ENCODE peak calls at places on chromosome 3, in nine cellular contexts. One of them, this sample, is unnamed.

GRCh38 chr3:102736961-102737304 is 302.1 kb downstream of the ZPLD1 start:
- DNase-seq in Kasumi-1: no peak
- DNase-seq in AML-193: no peak
- DNase-seq in amniotic stem cell: no peak
- DNase-seq in neural crest cell: no peak
- DNase-seq in T-helper 17 cell: no peak
- DNase-seq in lung microvascular endothelial cell: no peak
- DNase-seq in HS-5: no peak
- DNase-seq in LHCN-M2: no peak
- DNase-seq in this sample: no peak

GRCh38 chr3:113677745-113678144 is 18.7 kb downstream of the USF3 start:
- DNase-seq in LHCN-M2: no peak
- DNase-seq in neural crest cell: no peak
- DNase-seq in amniotic stem cell: no peak
- DNase-seq in AML-193: no peak
- DNase-seq in HS-5: no peak
- DNase-seq in Kasumi-1: no peak
- DNase-seq in lung microvascular endothelial cell: no peak
- DNase-seq in T-helper 17 cell: no peak
- DNase-seq in this sample: no peak

GRCh38 chr3:107431298-107432012 is 54.2 kb downstream of the CCDC54 start:
- DNase-seq in amniotic stem cell: peak; percentile 44
- DNase-seq in neural crest cell: peak; percentile 56
- DNase-seq in T-helper 17 cell: peak; percentile 15
- DNase-seq in HS-5: peak; percentile 44
- DNase-seq in lung microvascular endothelial cell: peak; percentile 42
- DNase-seq in LHCN-M2: peak; percentile 77
- DNase-seq in AML-193: no peak
- DNase-seq in Kasumi-1: peak; percentile 36
- DNase-seq in this sample: peak; percentile 8

GRCh38 chr3:125011941-125012340 is 43.9 kb downstream of the HEG1 start:
- DNase-seq in neural crest cell: no peak
- DNase-seq in T-helper 17 cell: no peak
- DNase-seq in lung microvascular endothelial cell: no peak
- DNase-seq in Kasumi-1: no peak
- DNase-seq in AML-193: no peak
- DNase-seq in amniotic stem cell: no peak
- DNase-seq in LHCN-M2: no peak
- DNase-seq in HS-5: no peak
- DNase-seq in this sample: no peak

GRCh38 chr3:48685603-48686511 is at the start of gene NCKIPSD:
- DNase-seq in T-helper 17 cell: peak; percentile 83
- DNase-seq in AML-193: peak; percentile 90
- DNase-seq in amniotic stem cell: peak; percentile 52
- DNase-seq in neural crest cell: peak; percentile 91
- DNase-seq in LHCN-M2: peak; percentile 76
- DNase-seq in Kasumi-1: peak; percentile 75
- DNase-seq in lung microvascular endothelial cell: peak; percentile 91
- DNase-seq in HS-5: no peak
- DNase-seq in this sample: peak; percentile 83

GRCh38 chr3:130960139-130960779 is 66.4 kb downstream of the ASTE1 start:
- DNase-seq in neural crest cell: no peak
- DNase-seq in lung microvascular endothelial cell: no peak
- DNase-seq in amniotic stem cell: no peak
- DNase-seq in LHCN-M2: no peak
- DNase-seq in AML-193: no peak
- DNase-seq in HS-5: no peak
- DNase-seq in Kasumi-1: no peak
- DNase-seq in T-helper 17 cell: no peak
- DNase-seq in this sample: no peak

GRCh38 chr3:30156586-30157498 is 449.6 kb upstream of the TGFBR2 start:
- DNase-seq in LHCN-M2: peak; percentile 45
- DNase-seq in neural crest cell: no peak
- DNase-seq in T-helper 17 cell: no peak
- DNase-seq in Kasumi-1: no peak
- DNase-seq in HS-5: no peak
- DNase-seq in amniotic stem cell: no peak
- DNase-seq in AML-193: peak; percentile 13
- DNase-seq in lung microvascular endothelial cell: peak; percentile 69
- DNase-seq in this sample: no peak

GRCh38 chr3:136247436-136247835 is 2.7 kb upstream of the PCCB start:
- DNase-seq in LHCN-M2: no peak
- DNase-seq in lung microvascular endothelial cell: no peak
- DNase-seq in neural crest cell: no peak
- DNase-seq in T-helper 17 cell: no peak
- DNase-seq in AML-193: no peak
- DNase-seq in amniotic stem cell: no peak
- DNase-seq in Kasumi-1: peak; percentile 4
- DNase-seq in HS-5: no peak
- DNase-seq in this sample: no peak

GRCh38 chr3:95934181-95934580 is 880.2 kb upstream of the EPHA6 start:
- DNase-seq in lung microvascular endothelial cell: no peak
- DNase-seq in LHCN-M2: no peak
- DNase-seq in amniotic stem cell: no peak
- DNase-seq in T-helper 17 cell: no peak
- DNase-seq in AML-193: no peak
- DNase-seq in Kasumi-1: no peak
- DNase-seq in HS-5: no peak
- DNase-seq in neural crest cell: no peak
- DNase-seq in this sample: no peak

This sample was measured in effector memory CD4-positive, alpha-beta T cell.